ENCODE peak calls at places on chromosomes 5 and 9, in four cellular contexts. B, I, U and O are unnamed samples.

GRCh38 chr5:1718669-1719068 is 81.0 kb downstream of the MRPL36 start:
- DNase-seq in B (no peak), I (no peak), U (no peak), O (no peak)

GRCh38 chr5:104650313-104650712 is 1087.7 kb upstream of the NUDT12 start:
- DNase-seq in B (no peak), I (no peak), U (no peak), O (no peak)

GRCh38 chr5:131630963-131631350 is 4.1 kb downstream of the RAPGEF6 start:
- DNase-seq in B (no peak), I (no peak), U (no peak), O (no peak)

GRCh38 chr5:1063661-1064382 is 48.0 kb downstream of the SLC12A7 start:
- DNase-seq in B (no peak), I (no peak), U (no peak), O (no peak)

GRCh38 chr5:96588551-96588950 is 73.6 kb upstream of the CAST start:
- DNase-seq in B (no peak), I (no peak), U (no peak), O (no peak)

GRCh38 chr5:160960592-160960991 is 108.6 kb upstream of the ATP10B start:
- DNase-seq in B (no peak), I (no peak), U (no peak), O (no peak)

GRCh38 chr5:55308254-55308836 is 556 bp downstream of the MTREX start:
- DNase-seq in B (no peak), I (no peak), U (no peak), O (no peak)

GRCh38 chr5:172905346-172905756 is 53.9 kb upstream of the RPL26L1 start:
- DNase-seq in B (no peak), I (no peak), U (no peak), O (no peak)

GRCh38 chr5:33129309-33129708 is 311.5 kb upstream of the TARS1 start:
- DNase-seq in B (no peak), I (no peak), U (no peak), O (no peak)

GRCh38 chr9:79694208-79694607 is 122.4 kb downstream of the TLE4 start:
- DNase-seq in B (no peak), I (no peak), U (no peak), O (no peak)

GRCh38 chr5:158739941-158740340 is 359.8 kb downstream of the EBF1 start:
- DNase-seq in B (no peak), I (no peak), U (no peak), O (peak)

GRCh38 chr5:132915681-132916080 is 42.2 kb downstream of the LEAP2 start:
- DNase-seq in B (no peak), I (no peak), U (no peak), O (no peak)

GRCh38 chr5:135398160-135398854 is 724 bp downstream of the MACROH2A1 start:
- DNase-seq in B (no peak), I (no peak), U (no peak), O (no peak)

GRCh38 chr9:137166242-137167112 is 3.4 kb downstream of the LRRC26 start:
- DNase-seq in B (no peak), I (no peak), U (no peak), O (no peak)

GRCh38 chr9:35001285-35001677 is 11.7 kb downstream of the DNAJB5 start:
- DNase-seq in B (no peak), I (no peak), U (no peak), O (no peak)
- TF ChIP-seq CTCF in B (no peak), I (no peak), U (no peak), O (no peak)

GRCh38 chr5:170110403-170111087 is 4.8 kb downstream of the FOXI1 start:
- DNase-seq in B (no peak), I (no peak), U (no peak), O (no peak)

GRCh38 chr5:170114271-170114670 is 8.6 kb downstream of the FOXI1 start:
- DNase-seq in B (no peak), I (peak), U (no peak), O (peak)

GRCh38 chr5:170113517-170113891 is 7.8 kb downstream of the FOXI1 start:
- DNase-seq in B (no peak), I (peak), U (no peak), O (no peak)

GRCh38 chr5:170111088-170111796 is 5.5 kb downstream of the FOXI1 start:
- DNase-seq in B (no peak), I (peak), U (no peak), O (no peak)

DNA sequence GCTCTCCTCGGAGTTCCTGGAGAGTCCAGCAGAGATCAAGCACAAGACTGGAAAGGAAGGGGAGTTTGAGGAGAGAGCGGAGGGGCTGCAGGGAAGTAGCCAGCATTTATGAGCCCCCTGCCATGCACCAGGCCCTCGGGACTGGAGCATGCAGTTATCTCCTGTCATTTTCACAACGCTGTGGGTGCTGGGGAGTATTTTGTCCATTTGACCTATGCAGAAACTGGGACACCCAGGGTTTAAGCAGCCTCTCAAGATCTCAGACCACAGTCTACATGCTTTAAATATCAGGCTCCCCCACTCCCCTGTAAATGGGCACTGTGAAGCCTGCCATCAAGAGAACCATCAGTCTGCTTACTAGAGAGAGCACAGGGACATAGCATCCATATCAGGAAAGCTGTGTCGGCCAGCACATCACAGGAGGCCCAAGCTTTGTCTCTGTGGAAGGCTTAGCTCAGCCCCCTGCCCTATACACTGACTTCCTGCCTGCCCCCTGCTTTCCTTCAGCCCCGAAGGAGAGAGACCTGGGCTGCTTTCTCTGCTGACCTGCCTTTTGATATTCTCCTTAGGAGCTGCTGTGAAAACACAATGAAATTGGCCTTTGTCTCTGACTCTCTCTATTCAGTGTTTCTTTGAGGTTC is 7.3 kb downstream of the FOXI1 start:
- DNase-seq in B (no peak), I (peak), U (no peak), O (peak)
- H3K4me3 ChIP-seq in B (no peak), I (no peak), U (no peak), O (no peak)

DNA sequence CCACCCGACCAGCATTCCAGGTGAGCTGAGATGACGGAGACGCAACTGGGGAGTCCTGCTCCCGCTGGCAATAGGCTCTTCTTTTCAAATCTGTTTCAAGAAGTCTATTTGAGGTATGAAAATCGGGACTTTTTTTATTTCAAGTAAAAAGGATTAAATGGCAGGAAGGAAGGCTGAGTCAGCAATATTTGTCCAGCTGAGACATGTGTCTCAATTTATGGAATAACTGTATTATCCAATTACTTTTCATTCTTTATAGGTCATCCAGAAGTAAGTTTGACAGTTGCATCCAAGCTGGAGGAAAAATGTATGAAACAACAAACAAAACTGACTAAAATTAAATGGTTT is 221.1 kb downstream of the NR2F1-AS1 start:
- DNase-seq in B (no peak), I (no peak), U (no peak), O (no peak)
- H3K27ac ChIP-seq in B (peak), I (no peak), U (no peak), O (no peak)

GRCh38 chr5:124649548-124650501 is 96.6 kb downstream of the ZNF608 start:
- DNase-seq in B (no peak), I (no peak), U (peak), O (peak)
- TF ChIP-seq CTCF in B (no peak), I (no peak), U (no peak), O (no peak)

GRCh38 chr9:127517620-127518019 is 66.3 kb downstream of the LRSAM1 start:
- DNase-seq in B (no peak), I (no peak), U (no peak), O (no peak)
- H3K4me3 ChIP-seq in B (no peak), I (no peak), U (no peak), O (no peak)